ENCODE peak calls at places on chromosome 11, in ten cellular contexts. G, V, Z, T, A, C, E, K, P and J are unnamed samples.

GRCh38 chr11:93775289-93775688 is 8.8 kb upstream of the MED17 start:
- DNase-seq in G (peak; percentile 63), E (no peak), T (peak; percentile 18), C (peak; percentile 43), Z (no peak), V (peak; percentile 71), K (peak; percentile 43), A (peak; percentile 26), P (peak; percentile 21), J (peak; percentile 39)

GRCh38 chr11:86802601-86803051 is 2.3 kb downstream of the PRSS23 start:
- DNase-seq in T (peak; percentile 53), V (no peak), A (peak; percentile 80), G (peak; percentile 25), E (no peak), C (peak; percentile 31), K (peak; percentile 43), Z (peak; percentile 62), P (peak; percentile 40), J (peak; percentile 25)

GRCh38 chr11:94402355-94402754 is 1.1 kb upstream of the GPR83 start:
- DNase-seq in V (no peak), P (peak; percentile 46), A (no peak), E (no peak), G (no peak), Z (no peak), C (no peak), T (no peak), K (no peak), J (no peak)

GRCh38 chr11:2327032-2327431 is 25.2 kb downstream of the TSPAN32 start:
- DNase-seq in K (no peak), P (no peak), Z (no peak), E (no peak), V (no peak), C (no peak), T (no peak), A (no peak), G (no peak), J (no peak)

GRCh38 chr11:130781906-130782305 is 134.4 kb downstream of the SNX19 start:
- DNase-seq in P (no peak), K (no peak), C (no peak), V (peak; percentile 2), E (no peak), Z (peak; percentile 9), G (no peak), T (no peak), A (peak; percentile 14), J (no peak)

GRCh38 chr11:120326228-120326627 is 1.1 kb downstream of the TLCD5 start:
- DNase-seq in K (no peak), C (no peak), P (peak; percentile 30), E (no peak), V (no peak), A (no peak), Z (no peak), T (no peak), G (no peak), J (no peak)

GRCh38 chr11:111206472-111206871 is 39.1 kb upstream of the POU2AF2 start:
- DNase-seq in P (no peak), Z (peak; percentile 8), V (no peak), A (peak; percentile 5), K (no peak), E (no peak), T (no peak), G (no peak), C (no peak), J (no peak)

GRCh38 chr11:3121931-3122774 is 43.0 kb downstream of the OSBPL5 start:
- DNase-seq in A (no peak), V (no peak), T (no peak), Z (no peak), K (peak; percentile 36), E (no peak), P (no peak), G (peak; percentile 11), C (no peak), J (no peak)

GRCh38 chr11:128625316-128625715 is 38.0 kb upstream of the ETS1 start:
- DNase-seq in A (no peak), V (peak; percentile 41), K (no peak), E (no peak), Z (no peak), G (no peak), P (no peak), T (no peak), C (peak; percentile 64), J (no peak)

GRCh38 chr11:128626913-128627665 is 39.7 kb upstream of the ETS1 start:
- DNase-seq in P (no peak), Z (no peak), A (no peak), K (no peak), E (no peak), V (peak; percentile 41), C (no peak), G (no peak), T (no peak), J (no peak)

GRCh38 chr11:128622137-128622523 is 34.8 kb upstream of the ETS1 start:
- DNase-seq in P (no peak), E (no peak), C (no peak), A (no peak), K (no peak), V (no peak), G (no peak), Z (no peak), T (no peak), J (no peak)

GRCh38 chr11:128625766-128626165 is 38.4 kb upstream of the ETS1 start:
- DNase-seq in K (no peak), A (no peak), P (no peak), G (no peak), C (peak; percentile 24), Z (no peak), T (no peak), V (no peak), E (no peak), J (no peak)

DNA sequence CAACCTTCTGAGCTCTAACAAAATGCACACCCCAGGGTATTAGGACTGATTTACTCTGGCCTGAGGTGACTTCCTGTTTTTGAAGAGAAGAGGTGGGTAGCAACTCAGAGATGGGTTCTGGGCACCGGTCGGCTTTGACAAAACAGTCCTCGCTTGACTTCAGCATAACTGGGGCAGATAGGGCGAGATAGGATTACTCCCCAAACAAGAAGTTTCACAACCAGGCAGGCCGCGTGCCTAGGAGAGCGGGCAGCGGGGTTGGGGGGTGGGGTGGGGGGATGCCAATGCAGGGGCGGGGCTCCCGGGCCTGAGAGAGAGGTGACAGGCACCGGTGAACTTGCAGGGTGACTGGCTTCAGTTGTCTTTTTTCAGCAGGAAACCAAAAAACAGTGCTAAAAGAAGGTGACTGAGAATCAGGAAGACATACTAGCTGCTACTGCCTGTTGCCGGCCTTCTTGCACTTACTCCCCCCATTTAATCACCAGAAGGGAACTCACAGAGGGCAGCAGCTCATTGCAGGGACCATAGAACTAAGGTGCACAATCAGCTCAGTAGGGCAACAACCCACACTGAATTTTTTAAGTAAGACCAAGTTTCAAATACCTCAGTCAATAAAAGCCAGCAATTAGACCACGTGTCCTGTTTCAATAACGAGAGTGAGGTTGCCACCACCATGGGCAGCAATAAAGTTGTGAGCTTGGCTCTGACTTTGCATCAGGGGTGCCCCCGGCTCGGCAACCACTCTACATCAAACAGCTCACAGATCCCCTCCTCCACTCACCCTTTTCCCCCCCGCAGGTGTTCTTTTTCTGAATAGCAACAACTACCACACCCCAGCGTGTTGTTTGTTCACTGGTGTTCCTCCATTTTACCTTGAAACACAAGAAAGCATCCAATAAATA is 37.2 kb upstream of the ETS1 start:
- DNase-seq in Z (no peak), K (no peak), C (peak; percentile 82), P (no peak), V (peak; percentile 43), T (no peak), A (no peak), G (no peak), E (no peak), J (no peak)
- TF ChIP-seq MAX in Z (no peak), K (no peak), C (no peak), P (no peak), V (peak; percentile 17), T (no peak), A (no peak), G (no peak), E (no peak), J (no peak)

GRCh38 chr11:76105637-76106036 is 100.7 kb downstream of the WNT11 start:
- DNase-seq in E (no peak), T (no peak), C (no peak), A (no peak), V (no peak), G (no peak), P (no peak), Z (no peak), K (no peak), J (no peak)

GRCh38 chr11:76107946-76108345 is 98.4 kb downstream of the WNT11 start:
- DNase-seq in A (no peak), T (no peak), P (no peak), K (peak; percentile 38), Z (no peak), G (no peak), C (no peak), V (no peak), E (no peak), J (no peak)

DNA sequence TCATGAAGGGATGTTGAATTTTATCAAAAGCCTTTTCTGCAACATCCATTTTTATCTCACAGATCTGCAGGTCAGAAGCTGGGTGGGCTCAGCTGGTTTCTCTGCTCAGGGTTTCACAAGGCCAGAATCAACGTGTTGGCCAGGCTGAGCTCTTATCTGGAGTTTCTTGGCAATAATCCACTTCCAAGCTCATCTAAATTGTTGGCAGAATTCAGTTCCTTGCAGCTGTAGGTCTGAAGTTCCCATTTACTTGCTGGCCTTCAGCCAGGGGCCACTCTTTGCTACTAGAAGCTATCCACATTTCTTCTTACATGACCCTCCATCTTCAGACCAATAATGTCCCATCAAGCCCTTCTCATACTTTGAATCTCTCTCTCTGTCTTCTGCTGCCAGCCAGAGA is 103.5 kb downstream of the WNT11 start:
- DNase-seq in C (no peak), A (peak; percentile 60), T (no peak), V (no peak), K (no peak), Z (no peak), G (no peak), P (no peak), E (no peak), J (peak; percentile 24)
- TF ChIP-seq MAX in C (no peak), A (no peak), T (no peak), V (no peak), K (no peak), Z (no peak), G (no peak), P (no peak), E (no peak), J (no peak)

DNA sequence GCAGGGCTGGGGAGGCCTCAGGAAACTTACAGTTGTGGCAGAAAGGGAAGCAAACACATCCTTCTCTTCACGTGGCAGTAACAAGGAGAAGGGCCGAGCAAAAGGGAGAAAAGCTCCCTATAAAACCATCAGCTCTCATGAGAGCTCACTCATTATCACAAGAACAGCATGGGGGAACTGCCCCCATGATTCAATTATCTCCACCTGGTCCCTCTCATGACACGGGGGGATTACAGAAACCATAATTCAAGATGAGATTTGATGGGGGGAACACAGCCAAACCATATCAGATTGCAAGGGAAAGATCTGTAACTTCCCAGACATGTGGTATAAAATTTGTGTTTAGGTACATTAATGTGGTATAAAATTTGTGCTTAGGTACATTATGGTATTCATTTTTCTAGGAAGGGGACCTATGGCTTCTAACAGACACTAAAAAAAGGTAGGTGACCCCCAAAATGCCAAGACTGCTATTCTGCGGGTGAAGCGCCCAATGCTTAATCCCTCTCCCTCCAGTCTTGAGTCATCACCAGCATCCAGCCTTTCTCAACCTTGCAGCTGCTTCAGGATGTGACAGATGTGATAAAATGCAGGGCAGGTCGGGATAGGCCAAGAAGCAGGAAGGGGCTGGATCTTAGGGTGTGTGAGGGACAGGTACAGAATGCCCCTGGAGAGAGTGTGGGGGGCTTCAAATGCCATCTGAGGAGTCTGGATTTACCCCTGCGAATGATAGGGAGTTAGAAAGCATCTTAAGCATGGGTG is 57.7 kb upstream of the AMPD3 start:
- DNase-seq in C (no peak), G (no peak), P (no peak), T (no peak), K (no peak), E (no peak), A (no peak), V (peak; percentile 33), Z (no peak), J (no peak)
- TF ChIP-seq MAX in C (no peak), G (no peak), P (no peak), T (no peak), K (no peak), E (no peak), A (no peak), V (no peak), Z (no peak), J (no peak)

DNA sequence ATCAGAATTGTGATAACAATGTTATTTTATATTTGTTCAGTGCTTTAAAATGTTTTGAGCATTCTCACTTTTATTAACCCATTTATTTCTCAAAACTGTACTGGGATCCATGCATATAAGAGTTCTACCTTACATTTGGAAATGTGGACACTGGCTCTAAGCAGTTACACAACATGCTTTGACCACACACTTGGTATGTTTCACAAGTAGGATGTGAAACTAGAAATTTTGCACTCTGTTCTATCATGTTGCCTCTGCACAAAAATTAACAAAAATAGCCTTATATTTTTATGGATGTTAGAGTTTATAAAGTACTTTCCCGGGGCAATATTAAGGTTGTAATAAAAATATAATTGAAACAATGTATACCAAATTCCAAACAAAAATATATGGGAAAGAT is 126.9 kb upstream of the CHORDC1 start:
- DNase-seq in Z (no peak), K (no peak), A (no peak), V (no peak), G (no peak), P (no peak), E (no peak), T (no peak), C (no peak), J (no peak)
- TF ChIP-seq MAX in Z (no peak), K (no peak), A (no peak), V (no peak), G (no peak), P (no peak), E (no peak), T (no peak), C (no peak), J (no peak)